ENCODE peak calls at places on chromosome 1, in six cellular contexts. One of them, this sample, is unnamed.

GRCh38 chr1:207803678-207804077 is 51.8 kb downstream of the CD46 start:
- DNase-seq in GM12878: no peak
- DNase-seq in A549: no peak
- DNase-seq in K562: no peak
- DNase-seq in endothelial cell of umbilical vein: no peak
- DNase-seq in HepG2: no peak
- DNase-seq in this sample: no peak

GRCh38 chr1:193697105-193697762 is 510.8 kb upstream of the B3GALT2 start:
- DNase-seq in K562: no peak
- DNase-seq in GM12878: no peak
- DNase-seq in endothelial cell of umbilical vein: no peak
- DNase-seq in HepG2: peak; percentile 2
- DNase-seq in A549: peak; percentile 49
- DNase-seq in this sample: no peak

GRCh38 chr1:158400901-158401300 is 1.6 kb upstream of the OR10T2 start:
- DNase-seq in HepG2: no peak
- DNase-seq in endothelial cell of umbilical vein: no peak
- DNase-seq in GM12878: no peak
- DNase-seq in A549: no peak
- DNase-seq in K562: no peak
- DNase-seq in this sample: no peak

GRCh38 chr1:120178799-120179419 is 2.6 kb upstream of the SEC22B start:
- DNase-seq in endothelial cell of umbilical vein: no peak
- DNase-seq in GM12878: no peak
- DNase-seq in A549: no peak
- DNase-seq in K562: peak; percentile 5
- DNase-seq in HepG2: no peak
- DNase-seq in this sample: no peak

GRCh38 chr1:7299329-7299799 is 471.7 kb upstream of the VAMP3 start:
- DNase-seq in HepG2: no peak
- DNase-seq in A549: peak; percentile 96
- DNase-seq in GM12878: no peak
- DNase-seq in endothelial cell of umbilical vein: peak; percentile 93
- DNase-seq in K562: no peak
- DNase-seq in this sample: no peak

GRCh38 chr1:173190101-173190895 is 16.8 kb downstream of the TNFSF4 start:
- DNase-seq in HepG2: peak; percentile 85
- DNase-seq in K562: no peak
- DNase-seq in A549: peak; percentile 73
- DNase-seq in endothelial cell of umbilical vein: peak; percentile 99
- DNase-seq in GM12878: peak; percentile 63
- DNase-seq in this sample: no peak

GRCh38 chr1:27307851-27308598 is 13.9 kb upstream of the TMEM222 start:
- DNase-seq in HepG2: no peak
- DNase-seq in endothelial cell of umbilical vein: no peak
- DNase-seq in K562: no peak
- DNase-seq in GM12878: no peak
- DNase-seq in A549: no peak
- DNase-seq in this sample: peak; percentile 55

GRCh38 chr1:27416387-27417111 is 24.1 kb downstream of the GPR3 start:
- DNase-seq in A549: peak; percentile 52
- DNase-seq in GM12878: peak; percentile 70
- DNase-seq in HepG2: peak; percentile 44
- DNase-seq in endothelial cell of umbilical vein: peak; percentile 80
- DNase-seq in K562: peak; percentile 76
- DNase-seq in this sample: peak; percentile 86

GRCh38 chr1:46301406-46302090 is 1.9 kb downstream of the LRRC41 start:
- DNase-seq in GM12878: no peak
- DNase-seq in K562: peak; percentile 75
- DNase-seq in A549: peak; percentile 44
- DNase-seq in endothelial cell of umbilical vein: no peak
- DNase-seq in HepG2: peak; percentile 22
- DNase-seq in this sample: peak; percentile 76

GRCh38 chr1:1082239-1083180 is 8.4 kb upstream of the RNF223 start:
- DNase-seq in A549: no peak
- DNase-seq in HepG2: no peak
- DNase-seq in endothelial cell of umbilical vein: no peak
- DNase-seq in GM12878: no peak
- DNase-seq in K562: no peak
- DNase-seq in this sample: no peak

GRCh38 chr1:215589650-215590049 is 22.5 kb downstream of the KCTD3 start:
- DNase-seq in endothelial cell of umbilical vein: no peak
- DNase-seq in A549: no peak
- DNase-seq in K562: no peak
- DNase-seq in GM12878: no peak
- DNase-seq in HepG2: no peak
- DNase-seq in this sample: no peak
- TF ChIP-seq POLR2A in endothelial cell of umbilical vein: no peak
- TF ChIP-seq POLR2A in A549: no peak
- TF ChIP-seq POLR2A in K562: no peak
- TF ChIP-seq POLR2A in GM12878: no peak
- TF ChIP-seq POLR2A in HepG2: no peak
- TF ChIP-seq POLR2A in this sample: no peak

DNA sequence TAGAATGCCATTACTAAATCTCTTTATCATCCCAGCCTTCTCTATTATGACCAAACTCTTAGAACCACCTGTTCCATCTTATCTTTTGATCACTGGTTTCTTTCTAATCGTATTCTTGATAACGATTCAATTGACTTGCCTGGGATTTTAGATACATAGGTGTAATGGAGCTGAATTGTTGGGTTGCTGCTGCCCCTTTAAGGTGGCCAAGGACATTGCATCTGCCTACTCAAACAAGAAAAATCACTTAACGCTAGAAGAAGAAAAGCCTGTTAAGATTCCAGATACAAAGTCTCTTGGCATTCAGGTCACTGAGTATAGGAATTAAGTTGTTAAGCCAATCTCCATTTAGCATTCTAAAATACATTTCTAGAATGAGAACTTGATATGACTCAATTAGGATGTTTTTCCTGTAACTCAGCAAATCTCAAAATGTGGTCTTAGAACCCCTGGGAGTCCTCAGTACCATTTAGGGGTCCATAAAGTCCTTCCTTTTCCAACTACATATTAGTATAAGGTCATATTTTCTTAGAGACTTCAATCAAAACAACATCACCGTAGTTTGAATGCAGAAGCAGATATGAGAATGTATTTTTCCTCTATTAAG is 12.4 kb downstream of the NEXN start:
- DNase-seq in HepG2: peak; percentile 42
- DNase-seq in endothelial cell of umbilical vein: peak; percentile 83
- DNase-seq in A549: peak; percentile 66
- DNase-seq in K562: peak; percentile 11
- DNase-seq in GM12878: peak; percentile 11
- DNase-seq in this sample: peak; percentile 61
- TF ChIP-seq MYC in HepG2: no peak
- TF ChIP-seq MYC in endothelial cell of umbilical vein: no peak
- TF ChIP-seq MYC in A549: no peak
- TF ChIP-seq MYC in K562: no peak
- TF ChIP-seq MYC in GM12878: no peak
- TF ChIP-seq MYC in this sample: no peak

GRCh38 chr1:228104526-228105251 is 1.6 kb upstream of the C1orf35 start:
- DNase-seq in K562: peak; percentile 4
- DNase-seq in GM12878: no peak
- DNase-seq in HepG2: no peak
- DNase-seq in endothelial cell of umbilical vein: no peak
- DNase-seq in A549: no peak
- DNase-seq in this sample: no peak

GRCh38 chr1:228101994-228102790 is 933 bp downstream of the C1orf35 start:
- DNase-seq in GM12878: no peak
- DNase-seq in endothelial cell of umbilical vein: peak; percentile 64
- DNase-seq in K562: peak; percentile 77
- DNase-seq in A549: peak; percentile 55
- DNase-seq in HepG2: no peak
- DNase-seq in this sample: peak; percentile 76

GRCh38 chr1:228101614-228101993 is 1.5 kb downstream of the C1orf35 start:
- DNase-seq in endothelial cell of umbilical vein: no peak
- DNase-seq in GM12878: no peak
- DNase-seq in K562: peak; percentile 32
- DNase-seq in HepG2: no peak
- DNase-seq in A549: no peak
- DNase-seq in this sample: peak; percentile 41

GRCh38 chr1:228100822-228101613 is 2.1 kb downstream of the C1orf35 start:
- DNase-seq in endothelial cell of umbilical vein: no peak
- DNase-seq in HepG2: no peak
- DNase-seq in K562: peak; percentile 18
- DNase-seq in A549: no peak
- DNase-seq in GM12878: no peak
- DNase-seq in this sample: no peak

DNA sequence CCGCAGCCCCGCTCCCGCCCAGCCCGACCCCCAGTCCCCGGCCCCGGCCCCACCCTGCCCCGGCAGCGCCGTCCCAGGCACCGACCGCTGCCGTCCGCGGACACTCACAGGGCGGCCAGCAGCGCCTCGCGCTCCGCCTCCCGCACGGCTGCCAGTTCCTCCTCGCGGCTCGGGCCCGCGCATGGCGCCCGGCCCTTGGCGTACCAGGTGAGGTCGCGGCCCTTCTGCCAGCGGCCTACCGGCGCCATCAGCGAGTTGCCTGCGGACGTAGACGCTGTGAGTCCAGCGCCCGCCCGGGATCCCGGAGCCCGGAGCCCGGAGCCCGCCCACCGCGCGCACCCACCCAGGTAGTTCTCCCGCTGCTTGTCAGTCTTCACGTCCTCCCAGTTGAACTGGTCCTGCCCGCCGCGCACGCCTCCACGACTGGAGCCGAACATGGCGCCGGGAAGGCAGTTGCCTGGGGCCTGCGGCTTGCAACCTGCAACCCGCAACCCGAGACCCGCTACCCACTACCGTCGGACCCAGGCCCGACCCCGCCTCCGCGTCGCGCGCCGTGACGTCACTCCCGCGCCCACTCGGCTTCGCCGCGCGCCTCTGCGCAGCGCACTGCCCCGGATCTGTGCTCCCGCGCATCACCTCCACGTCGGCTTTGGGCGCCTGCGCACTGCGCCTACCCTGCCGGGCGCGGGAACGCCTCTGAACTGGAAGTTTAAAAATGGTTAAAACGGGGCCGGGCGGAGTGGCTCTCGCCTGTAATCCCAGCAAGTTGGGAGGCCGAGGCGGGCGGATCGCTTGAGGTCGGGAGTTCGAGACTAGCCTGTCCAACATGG is at the start of gene C1orf35:
- DNase-seq in endothelial cell of umbilical vein: peak; percentile 95
- DNase-seq in A549: peak; percentile 94
- DNase-seq in HepG2: peak; percentile 83
- DNase-seq in GM12878: peak; percentile 66
- DNase-seq in K562: peak; percentile 96
- DNase-seq in this sample: peak; percentile 95
- TF ChIP-seq POLR2A in endothelial cell of umbilical vein: no peak
- TF ChIP-seq POLR2A in A549: peak; percentile 71
- TF ChIP-seq POLR2A in HepG2: no peak
- TF ChIP-seq POLR2A in GM12878: peak; percentile 80
- TF ChIP-seq POLR2A in K562: peak; percentile 79
- TF ChIP-seq POLR2A in this sample: peak; percentile 71

GRCh38 chr1:156401681-156402081 is 32.7 kb downstream of the RHBG start:
- DNase-seq in HepG2: no peak
- DNase-seq in A549: no peak
- DNase-seq in GM12878: no peak
- DNase-seq in K562: no peak
- DNase-seq in endothelial cell of umbilical vein: no peak
- DNase-seq in this sample: no peak
- TF ChIP-seq MYC in HepG2: no peak
- TF ChIP-seq MYC in A549: no peak
- TF ChIP-seq MYC in GM12878: no peak
- TF ChIP-seq MYC in K562: no peak
- TF ChIP-seq MYC in endothelial cell of umbilical vein: no peak
- TF ChIP-seq MYC in this sample: no peak

DNA sequence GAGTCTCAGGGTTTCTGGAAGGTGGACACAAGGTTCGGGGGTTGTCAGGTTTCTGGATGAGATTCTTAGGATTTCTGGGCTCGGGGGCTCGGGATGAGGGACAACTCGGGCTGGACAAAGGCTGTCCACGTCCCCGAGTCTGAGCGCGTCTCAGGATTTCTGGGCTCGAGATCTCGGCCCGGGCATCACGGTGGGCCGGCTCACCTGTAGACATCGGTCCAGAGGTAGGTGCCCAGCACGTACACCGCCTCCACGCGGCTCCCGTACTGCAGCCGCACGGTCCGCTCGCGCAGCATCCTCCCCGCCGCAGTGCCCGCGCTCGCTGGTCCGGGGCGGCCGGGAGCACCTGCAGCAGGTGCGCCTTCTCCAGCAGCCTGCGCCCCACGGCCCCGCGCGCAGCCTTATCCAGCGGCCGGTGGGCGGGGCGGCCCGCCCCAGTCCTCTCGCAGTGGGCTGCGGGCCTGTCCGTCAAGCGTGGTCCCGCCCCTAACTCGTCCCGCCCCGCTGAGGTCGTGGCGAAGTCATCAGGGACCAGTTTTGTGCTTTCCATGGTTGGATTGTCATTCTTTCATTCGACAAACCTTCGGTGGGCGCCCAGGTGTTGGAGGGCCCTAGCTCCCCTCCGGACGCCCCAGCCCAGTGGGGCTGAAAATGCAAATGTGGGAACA is at the start of gene PADI2:
- DNase-seq in A549: peak; percentile 43
- DNase-seq in endothelial cell of umbilical vein: peak; percentile 46
- DNase-seq in HepG2: no peak
- DNase-seq in GM12878: no peak
- DNase-seq in K562: peak; percentile 97
- DNase-seq in this sample: peak; percentile 59
- TF ChIP-seq POLR2A in A549: peak; percentile 32
- TF ChIP-seq POLR2A in endothelial cell of umbilical vein: no peak
- TF ChIP-seq POLR2A in HepG2: no peak
- TF ChIP-seq POLR2A in GM12878: no peak
- TF ChIP-seq POLR2A in K562: no peak
- TF ChIP-seq POLR2A in this sample: no peak

GRCh38 chr1:64282353-64282752 is 78.9 kb downstream of the UBE2U start:
- DNase-seq in K562: no peak
- DNase-seq in GM12878: no peak
- DNase-seq in A549: no peak
- DNase-seq in HepG2: no peak
- DNase-seq in endothelial cell of umbilical vein: no peak
- DNase-seq in this sample: no peak

GRCh38 chr1:64280001-64280400 is 76.6 kb downstream of the UBE2U start:
- DNase-seq in A549: peak; percentile 4
- DNase-seq in K562: no peak
- DNase-seq in GM12878: no peak
- DNase-seq in endothelial cell of umbilical vein: no peak
- DNase-seq in HepG2: no peak
- DNase-seq in this sample: no peak
- TF ChIP-seq MYC in A549: no peak
- TF ChIP-seq MYC in K562: no peak
- TF ChIP-seq MYC in GM12878: no peak
- TF ChIP-seq MYC in endothelial cell of umbilical vein: no peak
- TF ChIP-seq MYC in HepG2: no peak
- TF ChIP-seq MYC in this sample: no peak

This sample was measured in NB4.